ENCODE peak calls at places on chromosomes 2 and 18, in eight cellular contexts. One of them, this sample, is unnamed.

GRCh38 chr2:46967990-46968647 is 52.5 kb upstream of the MCFD2 start:
- DNase-seq in esophagus squamous epithelium: no peak
- DNase-seq in GM23248: peak; percentile 99
- DNase-seq in IMR-90: peak; percentile 85
- DNase-seq in transverse colon: peak; percentile 80
- DNase-seq in foreskin fibroblast: peak; percentile 93
- DNase-seq in DND-41: no peak
- DNase-seq in adrenal gland: peak; percentile 93
- DNase-seq in this sample: peak; percentile 96

GRCh38 chr2:158325031-158325781 is 131.3 kb downstream of the CCDC148 start:
- DNase-seq in esophagus squamous epithelium: no peak
- DNase-seq in GM23248: peak; percentile 28
- DNase-seq in IMR-90: peak; percentile 29
- DNase-seq in transverse colon: no peak
- DNase-seq in foreskin fibroblast: peak; percentile 53
- DNase-seq in DND-41: no peak
- DNase-seq in adrenal gland: no peak
- DNase-seq in this sample: no peak

GRCh38 chr2:240461471-240462072 is 26.1 kb downstream of the GPC1 start:
- DNase-seq in esophagus squamous epithelium: no peak
- DNase-seq in GM23248: no peak
- DNase-seq in IMR-90: no peak
- DNase-seq in transverse colon: no peak
- DNase-seq in foreskin fibroblast: no peak
- DNase-seq in DND-41: no peak
- DNase-seq in adrenal gland: no peak
- DNase-seq in this sample: no peak

GRCh38 chr2:205579335-205579734 is 103.0 kb upstream of the NRP2 start:
- DNase-seq in esophagus squamous epithelium: no peak
- DNase-seq in GM23248: no peak
- DNase-seq in IMR-90: no peak
- DNase-seq in transverse colon: no peak
- DNase-seq in foreskin fibroblast: no peak
- DNase-seq in DND-41: no peak
- DNase-seq in adrenal gland: no peak
- DNase-seq in this sample: no peak

GRCh38 chr2:70381821-70382220 is 80.0 kb upstream of the FAM136A start:
- DNase-seq in esophagus squamous epithelium: no peak
- DNase-seq in GM23248: peak; percentile 89
- DNase-seq in IMR-90: peak; percentile 45
- DNase-seq in transverse colon: no peak
- DNase-seq in foreskin fibroblast: no peak
- DNase-seq in DND-41: no peak
- DNase-seq in adrenal gland: no peak
- DNase-seq in this sample: no peak

GRCh38 chr2:133737597-133737996 is 169.3 kb upstream of the NCKAP5 start:
- DNase-seq in esophagus squamous epithelium: no peak
- DNase-seq in GM23248: no peak
- DNase-seq in IMR-90: peak; percentile 69
- DNase-seq in transverse colon: no peak
- DNase-seq in foreskin fibroblast: peak; percentile 17
- DNase-seq in DND-41: no peak
- DNase-seq in adrenal gland: no peak
- DNase-seq in this sample: no peak

GRCh38 chr2:241797441-241798080 is 11.4 kb upstream of the NEU4 start:
- DNase-seq in esophagus squamous epithelium: no peak
- DNase-seq in GM23248: no peak
- DNase-seq in IMR-90: no peak
- DNase-seq in transverse colon: peak; percentile 57
- DNase-seq in foreskin fibroblast: no peak
- DNase-seq in DND-41: no peak
- DNase-seq in adrenal gland: no peak
- DNase-seq in this sample: no peak

GRCh38 chr18:79914614-79915160 is 36.8 kb downstream of the SLC66A2 start:
- DNase-seq in esophagus squamous epithelium: no peak
- DNase-seq in GM23248: no peak
- DNase-seq in IMR-90: no peak
- DNase-seq in transverse colon: no peak
- DNase-seq in foreskin fibroblast: no peak
- DNase-seq in DND-41: no peak
- DNase-seq in adrenal gland: no peak
- DNase-seq in this sample: no peak

GRCh38 chr2:85582467-85582866 is 1.8 kb upstream of the VAMP5 start:
- DNase-seq in esophagus squamous epithelium: no peak
- DNase-seq in GM23248: no peak
- DNase-seq in IMR-90: no peak
- DNase-seq in transverse colon: no peak
- DNase-seq in foreskin fibroblast: no peak
- DNase-seq in DND-41: no peak
- DNase-seq in adrenal gland: no peak
- DNase-seq in this sample: no peak

GRCh38 chr2:129585760-129586159 is 393.7 kb upstream of the RAB6C start:
- DNase-seq in esophagus squamous epithelium: no peak
- DNase-seq in GM23248: no peak
- DNase-seq in IMR-90: no peak
- DNase-seq in transverse colon: no peak
- DNase-seq in foreskin fibroblast: no peak
- DNase-seq in DND-41: no peak
- DNase-seq in adrenal gland: no peak
- DNase-seq in this sample: no peak

GRCh38 chr2:129587426-129588064 is 391.9 kb upstream of the RAB6C start:
- DNase-seq in esophagus squamous epithelium: no peak
- DNase-seq in GM23248: no peak
- DNase-seq in IMR-90: no peak
- DNase-seq in transverse colon: no peak
- DNase-seq in foreskin fibroblast: no peak
- DNase-seq in DND-41: no peak
- DNase-seq in adrenal gland: no peak
- DNase-seq in this sample: no peak
- H3K4me3 ChIP-seq in esophagus squamous epithelium: no peak overlapping the region
- H3K4me3 ChIP-seq in GM23248: no peak overlapping the region
- H3K4me3 ChIP-seq in IMR-90: no peak overlapping the region
- H3K4me3 ChIP-seq in transverse colon: no peak overlapping the region
- H3K4me3 ChIP-seq in foreskin fibroblast: no peak overlapping the region
- H3K4me3 ChIP-seq in DND-41: no peak overlapping the region
- H3K4me3 ChIP-seq in adrenal gland: no peak overlapping the region
- H3K4me3 ChIP-seq in this sample: no peak overlapping the region

DNA sequence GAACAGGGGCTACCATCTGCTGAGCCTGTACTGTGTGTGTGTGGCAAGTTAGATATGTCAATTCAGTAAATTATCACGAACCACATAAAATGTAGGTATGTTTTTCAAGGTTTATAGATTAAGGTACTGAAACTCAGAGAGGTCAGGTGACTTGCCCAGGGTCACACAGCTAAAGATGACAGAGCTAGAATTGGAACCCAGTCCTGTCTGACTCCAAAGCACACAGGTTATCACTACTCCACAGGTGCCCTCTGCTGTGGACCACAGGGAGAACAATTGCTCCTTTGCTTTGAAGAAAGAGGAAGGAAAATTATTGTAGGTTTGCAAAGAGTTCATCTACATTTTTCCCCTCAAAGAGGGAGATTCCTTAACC is 229.7 kb upstream of the AGAP1 start:
- DNase-seq in esophagus squamous epithelium: no peak
- DNase-seq in GM23248: no peak
- DNase-seq in IMR-90: no peak
- DNase-seq in transverse colon: no peak
- DNase-seq in foreskin fibroblast: no peak
- DNase-seq in DND-41: no peak
- DNase-seq in adrenal gland: no peak
- DNase-seq in this sample: no peak
- H3K4me3 ChIP-seq in esophagus squamous epithelium: no peak overlapping the region
- H3K4me3 ChIP-seq in GM23248: peak overlapping the region; percentile 61
- H3K4me3 ChIP-seq in IMR-90: no peak overlapping the region
- H3K4me3 ChIP-seq in transverse colon: no peak overlapping the region
- H3K4me3 ChIP-seq in foreskin fibroblast: no peak overlapping the region
- H3K4me3 ChIP-seq in DND-41: no peak overlapping the region
- H3K4me3 ChIP-seq in adrenal gland: no peak overlapping the region
- H3K4me3 ChIP-seq in this sample: no peak overlapping the region

GRCh38 chr2:181306785-181307184 is 150.4 kb upstream of the ITGA4 start:
- DNase-seq in esophagus squamous epithelium: no peak
- DNase-seq in GM23248: no peak
- DNase-seq in IMR-90: peak; percentile 37
- DNase-seq in transverse colon: no peak
- DNase-seq in foreskin fibroblast: peak; percentile 7
- DNase-seq in DND-41: no peak
- DNase-seq in adrenal gland: no peak
- DNase-seq in this sample: no peak
- H3K4me3 ChIP-seq in esophagus squamous epithelium: no peak overlapping the region
- H3K4me3 ChIP-seq in GM23248: peak overlapping the region; percentile 20
- H3K4me3 ChIP-seq in IMR-90: no peak overlapping the region
- H3K4me3 ChIP-seq in transverse colon: no peak overlapping the region
- H3K4me3 ChIP-seq in foreskin fibroblast: no peak overlapping the region
- H3K4me3 ChIP-seq in DND-41: no peak overlapping the region
- H3K4me3 ChIP-seq in adrenal gland: no peak overlapping the region
- H3K4me3 ChIP-seq in this sample: no peak overlapping the region

GRCh38 chr18:36446059-36446458 is 148.5 kb downstream of the FHOD3 start:
- DNase-seq in esophagus squamous epithelium: no peak
- DNase-seq in GM23248: peak; percentile 39
- DNase-seq in IMR-90: peak; percentile 33
- DNase-seq in transverse colon: no peak
- DNase-seq in foreskin fibroblast: no peak
- DNase-seq in DND-41: no peak
- DNase-seq in adrenal gland: no peak
- DNase-seq in this sample: no peak

GRCh38 chr18:36441426-36441870 is 143.9 kb downstream of the FHOD3 start:
- DNase-seq in esophagus squamous epithelium: no peak
- DNase-seq in GM23248: peak; percentile 55
- DNase-seq in IMR-90: no peak
- DNase-seq in transverse colon: no peak
- DNase-seq in foreskin fibroblast: no peak
- DNase-seq in DND-41: no peak
- DNase-seq in adrenal gland: no peak
- DNase-seq in this sample: no peak

GRCh38 chr18:36442717-36443116 is 145.2 kb downstream of the FHOD3 start:
- DNase-seq in esophagus squamous epithelium: no peak
- DNase-seq in GM23248: no peak
- DNase-seq in IMR-90: no peak
- DNase-seq in transverse colon: no peak
- DNase-seq in foreskin fibroblast: no peak
- DNase-seq in DND-41: no peak
- DNase-seq in adrenal gland: no peak
- DNase-seq in this sample: no peak

GRCh38 chr18:36440614-36441013 is 143.1 kb downstream of the FHOD3 start:
- DNase-seq in esophagus squamous epithelium: no peak
- DNase-seq in GM23248: peak; percentile 53
- DNase-seq in IMR-90: peak; percentile 52
- DNase-seq in transverse colon: no peak
- DNase-seq in foreskin fibroblast: peak; percentile 31
- DNase-seq in DND-41: no peak
- DNase-seq in adrenal gland: peak; percentile 30
- DNase-seq in this sample: no peak

GRCh38 chr18:36441872-36442271 is 144.4 kb downstream of the FHOD3 start:
- DNase-seq in esophagus squamous epithelium: no peak
- DNase-seq in GM23248: peak; percentile 79
- DNase-seq in IMR-90: peak; percentile 70
- DNase-seq in transverse colon: no peak
- DNase-seq in foreskin fibroblast: peak; percentile 54
- DNase-seq in DND-41: no peak
- DNase-seq in adrenal gland: no peak
- DNase-seq in this sample: no peak
- H3K4me3 ChIP-seq in esophagus squamous epithelium: no peak overlapping the region
- H3K4me3 ChIP-seq in GM23248: peak overlapping the region; percentile 34
- H3K4me3 ChIP-seq in IMR-90: no peak overlapping the region
- H3K4me3 ChIP-seq in transverse colon: no peak overlapping the region
- H3K4me3 ChIP-seq in foreskin fibroblast: no peak overlapping the region
- H3K4me3 ChIP-seq in DND-41: no peak overlapping the region
- H3K4me3 ChIP-seq in adrenal gland: no peak overlapping the region
- H3K4me3 ChIP-seq in this sample: peak overlapping the region; percentile 27

GRCh38 chr2:27773959-27774358 is 2.4 kb downstream of the MRPL33 start:
- DNase-seq in esophagus squamous epithelium: no peak
- DNase-seq in GM23248: no peak
- DNase-seq in IMR-90: no peak
- DNase-seq in transverse colon: no peak
- DNase-seq in foreskin fibroblast: no peak
- DNase-seq in DND-41: no peak
- DNase-seq in adrenal gland: no peak
- DNase-seq in this sample: no peak
- H3K4me3 ChIP-seq in esophagus squamous epithelium: no peak overlapping the region
- H3K4me3 ChIP-seq in GM23248: peak overlapping the region; percentile 82
- H3K4me3 ChIP-seq in IMR-90: no peak overlapping the region
- H3K4me3 ChIP-seq in transverse colon: no peak overlapping the region
- H3K4me3 ChIP-seq in foreskin fibroblast: peak overlapping the region; percentile 92
- H3K4me3 ChIP-seq in DND-41: no peak overlapping the region
- H3K4me3 ChIP-seq in adrenal gland: peak overlapping the region; percentile 39
- H3K4me3 ChIP-seq in this sample: peak overlapping the region; percentile 92

GRCh38 chr2:120546865-120547390 is 188.7 kb upstream of the GLI2 start:
- DNase-seq in esophagus squamous epithelium: no peak
- DNase-seq in GM23248: no peak
- DNase-seq in IMR-90: no peak
- DNase-seq in transverse colon: no peak
- DNase-seq in foreskin fibroblast: no peak
- DNase-seq in DND-41: no peak
- DNase-seq in adrenal gland: no peak
- DNase-seq in this sample: no peak

GRCh38 chr2:120544522-120544921 is 191.1 kb upstream of the GLI2 start:
- DNase-seq in esophagus squamous epithelium: no peak
- DNase-seq in GM23248: no peak
- DNase-seq in IMR-90: no peak
- DNase-seq in transverse colon: no peak
- DNase-seq in foreskin fibroblast: no peak
- DNase-seq in DND-41: no peak
- DNase-seq in adrenal gland: no peak
- DNase-seq in this sample: no peak

GRCh38 chr2:120543899-120544298 is 191.8 kb upstream of the GLI2 start:
- DNase-seq in esophagus squamous epithelium: no peak
- DNase-seq in GM23248: no peak
- DNase-seq in IMR-90: no peak
- DNase-seq in transverse colon: no peak
- DNase-seq in foreskin fibroblast: no peak
- DNase-seq in DND-41: no peak
- DNase-seq in adrenal gland: peak; percentile 40
- DNase-seq in this sample: no peak

GRCh38 chr2:120546077-120546864 is 189.4 kb upstream of the GLI2 start:
- DNase-seq in esophagus squamous epithelium: no peak
- DNase-seq in GM23248: peak; percentile 98
- DNase-seq in IMR-90: peak; percentile 99
- DNase-seq in transverse colon: peak; percentile 17
- DNase-seq in foreskin fibroblast: peak; percentile 95
- DNase-seq in DND-41: no peak
- DNase-seq in adrenal gland: peak; percentile 58
- DNase-seq in this sample: peak; percentile 87

GRCh38 chr2:120545521-120546076 is 190.1 kb upstream of the GLI2 start:
- DNase-seq in esophagus squamous epithelium: no peak
- DNase-seq in GM23248: no peak
- DNase-seq in IMR-90: peak; percentile 47
- DNase-seq in transverse colon: no peak
- DNase-seq in foreskin fibroblast: peak; percentile 62
- DNase-seq in DND-41: no peak
- DNase-seq in adrenal gland: no peak
- DNase-seq in this sample: no peak
- H3K4me3 ChIP-seq in esophagus squamous epithelium: no peak overlapping the region
- H3K4me3 ChIP-seq in GM23248: peak overlapping the region; percentile 37
- H3K4me3 ChIP-seq in IMR-90: no peak overlapping the region
- H3K4me3 ChIP-seq in transverse colon: no peak overlapping the region
- H3K4me3 ChIP-seq in foreskin fibroblast: no peak overlapping the region
- H3K4me3 ChIP-seq in DND-41: no peak overlapping the region
- H3K4me3 ChIP-seq in adrenal gland: no peak overlapping the region
- H3K4me3 ChIP-seq in this sample: no peak overlapping the region

GRCh38 chr2:17830053-17831034 is 14.1 kb downstream of the MSGN1 start:
- DNase-seq in esophagus squamous epithelium: no peak
- DNase-seq in GM23248: peak; percentile 82
- DNase-seq in IMR-90: peak; percentile 65
- DNase-seq in transverse colon: peak; percentile 89
- DNase-seq in foreskin fibroblast: peak; percentile 86
- DNase-seq in DND-41: no peak
- DNase-seq in adrenal gland: peak; percentile 62
- DNase-seq in this sample: no peak
- H3K4me3 ChIP-seq in esophagus squamous epithelium: no peak overlapping the region
- H3K4me3 ChIP-seq in GM23248: peak overlapping the region; percentile 58
- H3K4me3 ChIP-seq in IMR-90: peak overlapping the region; percentile 14
- H3K4me3 ChIP-seq in transverse colon: no peak overlapping the region
- H3K4me3 ChIP-seq in foreskin fibroblast: peak overlapping the region; percentile 8
- H3K4me3 ChIP-seq in DND-41: no peak overlapping the region
- H3K4me3 ChIP-seq in adrenal gland: no peak overlapping the region
- H3K4me3 ChIP-seq in this sample: peak overlapping the region; percentile 47

This sample was measured in ascending aorta.